ENCODE peak calls at places on chromosomes 11 and 22, in four cellular contexts. X, Z, H and N are unnamed samples.
A peak's percentile ranks its signal among the peaks of the same experiment; 100 is the strongest.

GRCh38 chr22:28670153-28670552 is 9.5 kb downstream of the TTC28 start:
- DNase-seq in X (peak; percentile 25), Z (no peak), H (no peak), N (no peak)

GRCh38 chr11:35619754-35620640 is 1.7 kb downstream of the FJX1 start:
- DNase-seq in X (peak; percentile 45), Z (peak; percentile 70), H (no peak), N (no peak)

GRCh38 chr11:1817511-1817910 is 17.3 kb upstream of the SYT8 start:
- DNase-seq in X (no peak), Z (no peak), H (no peak), N (no peak)

GRCh38 chr11:19713221-19714092 is 820 bp downstream of the NAV2 start:
- DNase-seq in X (no peak), Z (no peak), H (no peak), N (no peak)

GRCh38 chr22:49505337-49506009 is 322.2 kb downstream of the BRD1 start:
- DNase-seq in X (no peak), Z (no peak), H (no peak), N (no peak)

GRCh38 chr11:67542971-67543370 is 19.7 kb upstream of the CABP2 start:
- DNase-seq in X (no peak), Z (no peak), H (no peak), N (no peak)

GRCh38 chr11:100576044-100577021 is 110.8 kb upstream of the ARHGAP42 start:
- DNase-seq in X (no peak), Z (no peak), H (no peak), N (peak; percentile 49)

GRCh38 chr11:19953909-19954308 is 206.4 kb downstream of the DBX1 start:
- DNase-seq in X (peak; percentile 72), Z (no peak), H (no peak), N (no peak)

GRCh38 chr11:124717786-124718634 is 21.7 kb upstream of the NRGN start:
- DNase-seq in X (peak; percentile 53), Z (no peak), H (no peak), N (no peak)

GRCh38 chr11:66015094-66015881 is 3.5 kb downstream of the CST6 start:
- DNase-seq in X (peak; percentile 69), Z (no peak), H (no peak), N (peak; percentile 36)

GRCh38 chr11:128297805-128298204 is 289.6 kb downstream of the ETS1 start:
- DNase-seq in X (no peak), Z (no peak), H (no peak), N (no peak)

GRCh38 chr22:31210830-31211503 is 1.1 kb upstream of the LIMK2 start:
- DNase-seq in X (no peak), Z (no peak), H (no peak), N (peak; percentile 92)

GRCh38 chr11:1121343-1122331 is 36.1 kb upstream of the MUC5AC start:
- DNase-seq in X (peak; percentile 41), Z (no peak), H (peak; percentile 69), N (no peak)

GRCh38 chr22:27668828-27669797 is 132.4 kb downstream of the MN1 start:
- DNase-seq in X (peak; percentile 81), Z (no peak), H (no peak), N (peak; percentile 85)

GRCh38 chr22:11628651-11629511 is 3899.1 kb upstream of the OR11H1 start:
- DNase-seq in X (no peak), Z (no peak), H (no peak), N (no peak)

GRCh38 chr11:18075444-18075843 is 29.4 kb upstream of the TPH1 start:
- DNase-seq in X (no peak), Z (no peak), H (no peak), N (no peak)

GRCh38 chr11:62580959-62581715 is 7.4 kb upstream of the EEF1G start:
- DNase-seq in X (no peak), Z (no peak), H (no peak), N (no peak)

GRCh38 chr11:87493516-87493915 is 455.8 kb downstream of the TMEM135 start:
- DNase-seq in X (peak; percentile 8), Z (no peak), H (no peak), N (no peak)

GRCh38 chr11:27757953-27758352 is 57.7 kb upstream of the BDNF start:
- DNase-seq in X (peak; percentile 37), Z (no peak), H (no peak), N (no peak)

GRCh38 chr11:3001496-3001895 is 9.4 kb upstream of the NAP1L4 start:
- DNase-seq in X (no peak), Z (peak; percentile 71), H (no peak), N (no peak)

GRCh38 chr11:26078217-26078821 is 253.6 kb upstream of the ANO3 start:
- DNase-seq in X (no peak), Z (no peak), H (no peak), N (no peak)

GRCh38 chr22:40388231-40388630 is 17.8 kb downstream of the SGSM3 start:
- DNase-seq in X (no peak), Z (no peak), H (no peak), N (no peak)

GRCh38 chr22:30432520-30432919 is 7.0 kb downstream of the MTFP1 start:
- DNase-seq in X (no peak), Z (no peak), H (no peak), N (no peak)

GRCh38 chr22:41595703-41596102 is 6.1 kb upstream of the PMM1 start:
- DNase-seq in X (no peak), Z (no peak), H (no peak), N (no peak)

GRCh38 chr11:130549393-130549999 is 101.1 kb downstream of the ADAMTS15 start:
- DNase-seq in X (no peak), Z (no peak), H (no peak), N (no peak)

GRCh38 chr22:35315855-35316745 is 16.4 kb downstream of the TOM1 start:
- DNase-seq in X (no peak), Z (no peak), H (no peak), N (no peak)

GRCh38 chr11:111795333-111795985 is 29.3 kb upstream of the PPP2R1B start:
- DNase-seq in X (peak; percentile 9), Z (no peak), H (no peak), N (no peak)

GRCh38 chr22:27879923-27880322 is 39.1 kb downstream of the PITPNB start:
- DNase-seq in X (peak; percentile 45), Z (no peak), H (no peak), N (peak; percentile 29)

GRCh38 chr22:25030636-25031035 is 78.1 kb downstream of the KIAA1671 start:
- DNase-seq in X (no peak), Z (no peak), H (no peak), N (peak; percentile 64)

GRCh38 chr11:133163463-133164419 is 368.6 kb downstream of the OPCML start:
- DNase-seq in X (peak; percentile 21), Z (no peak), H (no peak), N (peak; percentile 18)

GRCh38 chr11:128388182-128388815 is 199.1 kb downstream of the ETS1 start:
- DNase-seq in X (no peak), Z (no peak), H (no peak), N (peak; percentile 22)

GRCh38 chr11:57597971-57598830 is 716 bp downstream of the SERPING1 start:
- DNase-seq in X (peak; percentile 67), Z (peak; percentile 91), H (peak; percentile 84), N (no peak)

GRCh38 chr22:49214976-49215375 is 612.7 kb downstream of the BRD1 start:
- DNase-seq in X (no peak), Z (peak; percentile 22), H (peak; percentile 50), N (no peak)

GRCh38 chr11:10898003-10898762 is 40.3 kb upstream of the ZBED5 start:
- DNase-seq in X (no peak), Z (no peak), H (no peak), N (no peak)

GRCh38 chr11:110513521-110514450 is 84.0 kb downstream of the FDX1 start:
- DNase-seq in X (no peak), Z (no peak), H (no peak), N (no peak)